ENCODE peak calls at places on chromosomes 12 and 14, in nine cellular contexts. C, J, L, X, T, Y, G, F and B are unnamed samples.
A peak's percentile ranks its signal among the peaks of the same experiment; 100 is the strongest.

GRCh38 chr14:36233217-36233616 is 56.7 kb upstream of the PTCSC3 start:
- DNase-seq in C (no peak), J (no peak), L (no peak), X (no peak), T (no peak), Y (no peak), G (no peak), F (no peak), B (no peak)

GRCh38 chr12:132664206-132665148 is 22.7 kb downstream of the POLE start:
- DNase-seq in C (no peak), J (no peak), L (no peak), X (no peak), T (no peak), Y (no peak), G (no peak), F (no peak), B (no peak)

GRCh38 chr12:33253123-33253522 is 186.5 kb downstream of the SYT10 start:
- DNase-seq in C (no peak), J (no peak), L (no peak), X (no peak), T (no peak), Y (no peak), G (no peak), F (peak; percentile 62), B (no peak)

GRCh38 chr12:100329800-100330199 is 27.1 kb upstream of the SLC17A8 start:
- DNase-seq in C (no peak), J (no peak), L (no peak), X (no peak), T (no peak), Y (no peak), G (no peak), F (no peak), B (no peak)

GRCh38 chr14:92783813-92784431 is 10.2 kb upstream of the GOLGA5 start:
- DNase-seq in C (no peak), J (no peak), L (peak; percentile 25), X (no peak), T (no peak), Y (peak; percentile 31), G (peak; percentile 71), F (peak; percentile 85), B (no peak)

GRCh38 chr14:64773577-64773976 is 69.4 kb downstream of the PLEKHG3 start:
- DNase-seq in C (no peak), J (no peak), L (no peak), X (no peak), T (no peak), Y (no peak), G (no peak), F (peak; percentile 12), B (no peak)

GRCh38 chr12:99911076-99911475 is 73.7 kb downstream of the ANKS1B start:
- DNase-seq in C (no peak), J (no peak), L (peak; percentile 23), X (no peak), T (no peak), Y (no peak), G (peak; percentile 17), F (peak; percentile 91), B (peak; percentile 12)

GRCh38 chr12:7638064-7638763 is 27.5 kb downstream of the APOBEC1 start:
- DNase-seq in C (no peak), J (no peak), L (no peak), X (no peak), T (no peak), Y (no peak), G (no peak), F (no peak), B (no peak)

GRCh38 chr14:102603293-102603907 is 11.0 kb downstream of the RCOR1 start:
- DNase-seq in C (no peak), J (no peak), L (no peak), X (no peak), T (no peak), Y (no peak), G (no peak), F (no peak), B (no peak)

GRCh38 chr12:92070864-92071445 is 74.7 kb downstream of the BTG1 start:
- DNase-seq in C (no peak), J (no peak), L (no peak), X (no peak), T (peak; percentile 51), Y (peak; percentile 63), G (no peak), F (no peak), B (no peak)

GRCh38 chr12:49930515-49931288 is 19.8 kb upstream of the AQP2 start:
- DNase-seq in C (no peak), J (no peak), L (no peak), X (no peak), T (no peak), Y (no peak), G (no peak), F (peak; percentile 59), B (no peak)

GRCh38 chr12:95202691-95203476 is 14.4 kb downstream of the FGD6 start:
- DNase-seq in C (no peak), J (no peak), L (no peak), X (no peak), T (no peak), Y (no peak), G (no peak), F (peak; percentile 39), B (no peak)

GRCh38 chr12:95205685-95206084 is 11.6 kb downstream of the FGD6 start:
- DNase-seq in C (no peak), J (no peak), L (no peak), X (no peak), T (no peak), Y (no peak), G (peak; percentile 24), F (peak; percentile 80), B (no peak)

GRCh38 chr12:95205016-95205415 is 12.3 kb downstream of the FGD6 start:
- DNase-seq in C (no peak), J (no peak), L (no peak), X (no peak), T (no peak), Y (no peak), G (no peak), F (no peak), B (no peak)

GRCh38 chr12:95203477-95203843 is 13.8 kb downstream of the FGD6 start:
- DNase-seq in C (no peak), J (no peak), L (no peak), X (no peak), T (no peak), Y (no peak), G (no peak), F (no peak), B (no peak)

DNA sequence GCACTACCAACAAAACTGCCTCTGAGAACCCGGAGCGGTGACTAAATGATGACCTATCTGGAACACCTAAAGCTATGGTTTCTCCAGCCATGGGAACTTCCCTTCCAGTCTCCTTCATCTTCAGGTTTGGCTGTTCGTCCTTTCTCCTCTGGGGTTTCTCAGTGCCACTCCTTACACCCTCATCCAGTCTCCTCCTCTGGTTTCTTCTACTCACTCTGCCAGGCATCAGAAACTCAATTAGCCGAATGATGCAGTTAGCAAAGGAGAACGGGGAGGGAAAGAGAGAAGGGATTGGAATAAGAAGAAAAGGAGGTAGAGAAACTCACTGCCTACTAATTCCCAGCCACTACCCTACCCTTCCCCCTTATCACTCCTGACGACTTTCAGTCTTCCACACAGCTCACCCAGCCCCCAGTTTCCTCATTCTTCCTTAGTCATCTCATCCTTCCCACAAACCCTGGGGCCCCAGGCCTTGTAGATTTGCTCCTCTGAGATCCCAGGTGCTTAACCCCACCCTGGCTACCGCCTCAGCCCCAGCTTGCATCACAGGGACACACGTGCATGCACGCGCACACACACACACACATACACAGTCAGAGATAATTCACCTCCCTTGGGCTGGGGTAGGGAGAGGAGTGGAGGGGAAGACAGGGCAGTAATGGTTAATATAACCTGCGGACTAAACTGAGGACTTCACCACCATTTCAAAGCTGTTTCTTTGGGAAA is 13.0 kb downstream of the FGD6 start:
- DNase-seq in C (no peak), J (no peak), L (no peak), X (no peak), T (peak; percentile 30), Y (no peak), G (no peak), F (peak; percentile 97), B (no peak)
- H3K27ac ChIP-seq in C (peak overlapping the region; percentile 58), J (peak overlapping the region; percentile 71), L (peak overlapping the region; percentile 38), X (no peak overlapping the region), T (peak overlapping the region; percentile 48), Y (peak overlapping the region; percentile 28), G (peak overlapping the region; percentile 46), F (peak overlapping the region; percentile 97), B (peak overlapping the region; percentile 39)

GRCh38 chr12:727321-727720 is 25.1 kb upstream of the WNK1 start:
- DNase-seq in C (no peak), J (no peak), L (no peak), X (no peak), T (no peak), Y (no peak), G (no peak), F (no peak), B (no peak)
- H3K4me1 ChIP-seq in C (peaks cover 64% of the 10 kb centered on the region), J (no peaks in the 10 kb centered on the region), L (no peaks in the 10 kb centered on the region), X (no peaks in the 10 kb centered on the region), T (peaks cover 20% of the 10 kb centered on the region), Y (no peaks in the 10 kb centered on the region), G (no peaks in the 10 kb centered on the region), F (peaks cover 20% of the 10 kb centered on the region), B (peaks cover 3% of the 10 kb centered on the region)

GRCh38 chr12:24302708-24303107 is 353.2 kb upstream of the SOX5 start:
- DNase-seq in C (no peak), J (no peak), L (no peak), X (no peak), T (no peak), Y (no peak), G (no peak), F (no peak), B (no peak)

GRCh38 chr12:24307716-24308335 is 358.4 kb upstream of the SOX5 start:
- DNase-seq in C (no peak), J (no peak), L (no peak), X (no peak), T (no peak), Y (no peak), G (no peak), F (no peak), B (no peak)

GRCh38 chr12:24304285-24304684 is 354.8 kb upstream of the SOX5 start:
- DNase-seq in C (no peak), J (no peak), L (no peak), X (no peak), T (no peak), Y (no peak), G (no peak), F (no peak), B (no peak)

GRCh38 chr12:24306001-24306400 is 356.5 kb upstream of the SOX5 start:
- DNase-seq in C (no peak), J (no peak), L (no peak), X (no peak), T (no peak), Y (no peak), G (no peak), F (no peak), B (no peak)

DNA sequence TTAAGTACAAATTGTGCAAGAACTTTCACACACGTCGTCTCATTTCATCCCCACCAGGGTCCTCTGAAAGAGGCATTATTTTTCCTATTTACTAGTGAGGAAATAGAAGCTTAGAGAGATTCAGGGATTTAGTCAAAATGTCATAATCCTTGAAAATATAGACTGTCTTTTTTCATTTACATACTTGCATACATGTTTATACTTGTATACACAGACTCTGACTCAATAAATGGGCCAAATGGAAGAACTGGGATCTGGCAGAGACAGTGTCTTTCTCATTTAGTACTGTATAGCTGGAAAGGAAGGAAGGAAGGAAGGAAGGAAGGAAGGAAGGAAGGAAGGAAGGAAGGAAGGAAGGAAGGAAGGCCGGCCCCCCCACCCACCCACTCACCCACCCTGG is 357.7 kb upstream of the SOX5 start:
- DNase-seq in C (no peak), J (no peak), L (no peak), X (no peak), T (no peak), Y (no peak), G (no peak), F (no peak), B (no peak)
- H3K27ac ChIP-seq in C (no peak overlapping the region), J (no peak overlapping the region), L (no peak overlapping the region), X (no peak overlapping the region), T (no peak overlapping the region), Y (no peak overlapping the region), G (no peak overlapping the region), F (no peak overlapping the region), B (no peak overlapping the region)

GRCh38 chr14:50825307-50825706 is 5.7 kb downstream of the NIN start:
- DNase-seq in C (no peak), J (no peak), L (no peak), X (no peak), T (no peak), Y (no peak), G (no peak), F (no peak), B (no peak)
- H3K4me1 ChIP-seq in C (peaks cover 92% of the 10 kb centered on the region), J (peaks cover 35% of the 10 kb centered on the region), L (peaks cover 16% of the 10 kb centered on the region), X (peaks cover 69% of the 10 kb centered on the region), T (peaks cover 91% of the 10 kb centered on the region), Y (peaks cover 23% of the 10 kb centered on the region), G (no peaks in the 10 kb centered on the region), F (peaks cover 36% of the 10 kb centered on the region), B (no peaks in the 10 kb centered on the region)